ENCODE peak calls at places on chromosome 1, in four cellular contexts. Q is astrocyte of the spinal cord, X is WTC11, Y is GM10248. V is an unnamed sample.

GRCh38 chr1:147162093-147162492 is 10.2 kb downstream of the PRKAB2 start:
- DNase-seq in X (no peak), Q (no peak), Y (no peak), V (no peak)

GRCh38 chr1:23524163-23524562 is 6.9 kb downstream of the E2F2 start:
- DNase-seq in X (no peak), Q (no peak), Y (no peak), V (no peak)

GRCh38 chr1:2046225-2046917 is 3.8 kb upstream of the PRKCZ start:
- DNase-seq in Y (peak), X (peak), Q (no peak), V (no peak)

GRCh38 chr1:226688056-226688748 is 50.9 kb downstream of the ITPKB start:
- DNase-seq in Y (no peak), X (peak), Q (no peak), V (no peak)

GRCh38 chr1:33393991-33394390 is 36.9 kb downstream of the PHC2 start:
- DNase-seq in Y (no peak), X (no peak), Q (no peak), V (no peak)

GRCh38 chr1:205488074-205488723 is 16.3 kb upstream of the CDK18 start:
- DNase-seq in X (peak), Q (peak), Y (peak), V (peak)

GRCh38 chr1:45018599-45019230 is 6.7 kb downstream of the UROD start:
- DNase-seq in X (peak), Q (peak), Y (peak), V (peak)

GRCh38 chr1:15803380-15803779 is 4.1 kb downstream of the UQCRHL start:
- DNase-seq in Q (peak), Y (no peak), X (peak), V (peak)

GRCh38 chr1:230169454-230170152 is 102.6 kb downstream of the GALNT2 start:
- DNase-seq in X (no peak), Y (no peak), Q (no peak), V (no peak)

GRCh38 chr1:36482724-36483388 is at the start of gene CSF3R:
- DNase-seq in X (no peak), Q (no peak), Y (no peak), V (no peak)

GRCh38 chr1:228372183-228373003 is 34.2 kb downstream of the TRIM11 start:
- DNase-seq in Q (no peak), Y (no peak), X (no peak), V (no peak)

GRCh38 chr1:219661464-219662092 is 48.7 kb upstream of the ZC3H11B start:
- DNase-seq in X (no peak), Q (no peak), Y (no peak), V (no peak)

GRCh38 chr1:38064232-38064903 is 17.8 kb upstream of the POU3F1 start:
- DNase-seq in X (peak), Q (peak), Y (no peak), V (peak)

GRCh38 chr1:154546264-154547043 is 12.0 kb downstream of the UBE2Q1 start:
- DNase-seq in X (peak), Q (peak), Y (peak), V (peak)
- TF ChIP-seq CTCF in X (peak), Q (peak), Y (peak), V (peak)

GRCh38 chr1:54808443-54809207 is 7.5 kb upstream of the TTC22 start:
- DNase-seq in Y (no peak), Q (no peak), X (no peak), V (no peak)
- TF ChIP-seq CTCF in Y (no peak), Q (peak), X (no peak), V (peak)

DNA sequence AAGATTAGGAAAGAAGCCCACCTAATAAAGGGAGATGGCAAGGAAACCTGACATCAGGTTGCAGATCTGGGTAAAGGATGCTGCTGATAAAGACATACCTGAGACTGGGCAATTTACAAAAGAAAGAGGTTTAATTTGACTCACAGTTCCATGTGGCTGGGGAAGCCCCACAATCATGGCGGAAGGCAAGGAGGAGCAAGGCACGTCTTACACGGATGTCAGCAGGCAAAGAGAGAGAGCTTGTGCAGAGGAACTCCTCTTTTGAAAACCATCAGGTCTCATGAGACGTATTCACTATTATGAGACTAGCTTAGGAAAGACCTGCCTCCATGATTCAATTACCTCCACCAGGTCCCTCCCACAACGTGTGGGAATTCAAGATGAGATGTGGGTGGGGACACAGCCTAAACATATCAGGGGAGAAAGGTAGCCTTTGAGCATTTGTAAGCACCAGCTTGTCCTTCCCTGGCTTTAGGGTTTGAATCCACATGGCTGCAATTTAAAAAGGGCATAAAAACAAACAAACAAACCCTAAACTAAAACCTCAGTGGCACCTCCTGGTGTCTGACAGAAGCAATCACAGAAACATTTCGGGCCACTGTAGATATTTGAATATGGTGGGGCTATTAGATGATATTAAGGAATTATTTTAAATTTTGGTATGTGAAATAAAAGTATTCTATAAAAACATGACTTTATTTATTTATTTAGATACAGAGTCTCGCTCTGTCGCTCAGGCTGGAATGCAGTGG is 33.1 kb downstream of the SLC2A7 start:
- DNase-seq in Y (no peak), Q (no peak), X (no peak), V (no peak)
- TF ChIP-seq CTCF in Y (no peak), Q (peak), X (no peak), V (peak)

DNA sequence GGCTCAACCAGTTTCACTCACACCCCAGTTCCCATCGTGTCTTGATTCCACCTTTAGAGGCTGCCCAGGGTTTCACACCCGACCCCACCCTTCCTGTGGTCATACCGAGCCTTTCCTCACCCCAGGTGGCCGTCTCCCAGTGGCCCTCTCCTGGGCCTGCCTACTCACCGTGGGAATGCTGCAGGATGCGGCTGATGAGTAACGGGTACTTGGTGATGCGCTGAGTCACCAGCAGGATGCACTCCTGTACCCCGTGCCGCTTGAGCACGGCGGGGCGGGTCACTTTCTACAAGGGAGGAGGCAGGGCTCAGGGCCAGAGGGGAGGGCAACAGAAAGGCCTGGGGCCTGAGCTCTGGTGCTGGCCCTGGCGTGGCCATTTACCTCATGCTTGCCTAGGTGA is 16.4 kb downstream of the ARHGEF2 start:
- DNase-seq in Q (peak), X (no peak), Y (no peak), V (peak)
- TF ChIP-seq CTCF in Q (peak), X (no peak), Y (peak), V (peak)

V was measured in HFFc6.